ENCODE peak calls at places on chromosomes 7 and 10, in ten cellular contexts. U, J, D, B, L, N, S, T, X and E are unnamed samples.
A peak's percentile ranks its signal among the peaks of the same experiment; 100 is the strongest.

GRCh38 chr10:127415116-127415515 is 134.0 kb upstream of the NPS start:
- DNase-seq in S (no peak), U (no peak), X (no peak), L (no peak), B (no peak), J (no peak), N (no peak), D (no peak), T (no peak), E (no peak)

GRCh38 chr7:32501522-32501921 is 6.2 kb downstream of the AVL9 start:
- DNase-seq in X (no peak), D (no peak), J (peak; percentile 68), B (no peak), T (no peak), L (no peak), U (no peak), N (peak; percentile 33), S (no peak), E (peak; percentile 46)

GRCh38 chr7:156898938-156899337 is 6.0 kb upstream of the LMBR1 start:
- DNase-seq in U (no peak), J (no peak), D (no peak), X (no peak), S (no peak), T (no peak), L (no peak), B (no peak), N (no peak), E (no peak)

GRCh38 chr7:1553513-1554210 is 2.3 kb downstream of the TMEM184A start:
- DNase-seq in B (no peak), J (no peak), T (no peak), D (no peak), X (no peak), U (no peak), L (no peak), N (no peak), S (no peak), E (no peak)

GRCh38 chr7:66627151-66627681 is 1.5 kb upstream of the KCTD7 start:
- DNase-seq in S (no peak), U (no peak), B (no peak), J (no peak), X (no peak), N (peak; percentile 78), D (no peak), L (no peak), T (peak; percentile 39), E (peak; percentile 24)

GRCh38 chr7:64359543-64359942 is 45.8 kb downstream of the ZNF736 start:
- DNase-seq in B (no peak), T (no peak), S (no peak), D (no peak), N (no peak), L (no peak), J (no peak), U (no peak), X (no peak), E (no peak)

GRCh38 chr10:58385784-58386112 is 538 bp downstream of the TFAM start:
- DNase-seq in B (peak; percentile 12), T (peak; percentile 7), S (peak; percentile 52), L (peak; percentile 1), U (no peak), X (no peak), J (peak; percentile 35), N (peak; percentile 9), D (no peak), E (peak; percentile 23)

GRCh38 chr10:79166741-79167140 is 98.0 kb downstream of the ZMIZ1 start:
- DNase-seq in B (no peak), J (no peak), S (no peak), X (no peak), U (peak; percentile 70), T (no peak), N (no peak), D (peak; percentile 57), L (no peak), E (no peak)

GRCh38 chr7:34389332-34390078 is 268.5 kb upstream of the NPSR1 start:
- DNase-seq in L (no peak), S (no peak), B (no peak), U (no peak), D (no peak), T (no peak), J (no peak), N (no peak), X (no peak), E (no peak)

GRCh38 chr7:127678947-127679346 is 27.0 kb downstream of the SND1 start:
- DNase-seq in S (no peak), D (no peak), B (peak; percentile 14), T (no peak), L (no peak), X (no peak), N (peak; percentile 49), J (peak; percentile 12), U (no peak), E (no peak)

GRCh38 chr7:116528008-116528789 is 3.4 kb downstream of the CAV1 start:
- DNase-seq in T (peak; percentile 19), B (peak; percentile 75), L (no peak), S (no peak), D (peak; percentile 51), X (no peak), U (peak; percentile 83), N (peak; percentile 96), J (peak; percentile 92), E (peak; percentile 90)

GRCh38 chr10:72834183-72834825 is 59.2 kb upstream of the OIT3 start:
- DNase-seq in T (no peak), L (no peak), B (peak; percentile 56), N (peak; percentile 84), U (peak; percentile 27), X (no peak), S (peak; percentile 41), J (peak; percentile 66), D (no peak), E (peak; percentile 63)

GRCh38 chr10:113267616-113268015 is 285.2 kb upstream of the HABP2 start:
- DNase-seq in D (no peak), U (no peak), B (no peak), T (no peak), S (no peak), J (no peak), L (no peak), X (no peak), N (no peak), E (peak; percentile 53)

GRCh38 chr7:45699726-45700390 is 125.7 kb downstream of the ADCY1 start:
- DNase-seq in T (no peak), L (no peak), X (no peak), U (no peak), S (no peak), N (no peak), J (no peak), B (no peak), D (no peak), E (no peak)

GRCh38 chr10:98416589-98416988 is 1.6 kb upstream of the PYROXD2 start:
- DNase-seq in B (no peak), T (no peak), L (no peak), N (no peak), S (no peak), D (no peak), X (no peak), J (no peak), U (no peak), E (no peak)

GRCh38 chr10:130257897-130258296 is 121.7 kb downstream of the GLRX3 start:
- DNase-seq in T (no peak), N (no peak), U (no peak), X (no peak), L (no peak), D (no peak), B (no peak), J (no peak), S (no peak), E (no peak)

GRCh38 chr10:125093199-125093841 is 67.0 kb downstream of the CTBP2 start:
- DNase-seq in S (no peak), B (no peak), L (no peak), D (peak; percentile 68), U (peak; percentile 76), T (no peak), X (no peak), J (no peak), N (peak; percentile 68), E (peak; percentile 69)

GRCh38 chr10:116002735-116003134 is 270.3 kb downstream of the GFRA1 start:
- DNase-seq in N (no peak), U (no peak), B (peak; percentile 19), T (no peak), L (no peak), J (no peak), S (no peak), X (no peak), D (no peak), E (no peak)

GRCh38 chr7:68434857-68435256 is 1163.4 kb upstream of the AUTS2 start:
- DNase-seq in L (no peak), U (no peak), X (no peak), N (no peak), D (no peak), B (peak; percentile 62), J (no peak), S (no peak), T (no peak), E (no peak)

GRCh38 chr7:22601812-22602568 is 102.0 kb upstream of the STEAP1B start:
- DNase-seq in N (peak; percentile 75), U (no peak), S (no peak), D (no peak), B (no peak), J (no peak), X (no peak), T (no peak), L (no peak), E (peak; percentile 37)

GRCh38 chr7:39353615-39354376 is 212.4 kb upstream of the YAE1 start:
- DNase-seq in U (peak; percentile 43), T (no peak), J (peak; percentile 96), B (peak; percentile 88), X (no peak), L (no peak), S (peak; percentile 42), N (peak; percentile 60), D (peak; percentile 18), E (peak; percentile 35)

GRCh38 chr7:29349362-29349761 is 154.8 kb downstream of the CHN2 start:
- DNase-seq in X (no peak), S (no peak), B (no peak), L (no peak), T (no peak), J (no peak), N (no peak), D (no peak), U (no peak), E (no peak)

GRCh38 chr7:132966731-132967130 is 115.2 kb downstream of the CHCHD3 start:
- DNase-seq in S (no peak), J (no peak), N (no peak), D (no peak), X (no peak), U (no peak), L (no peak), B (no peak), T (no peak), E (no peak)

GRCh38 chr7:118214051-118214832 is 10.3 kb upstream of the ANKRD7 start:
- DNase-seq in T (peak; percentile 40), X (peak; percentile 55), L (peak; percentile 53), S (peak; percentile 71), J (peak; percentile 70), B (peak; percentile 40), D (peak; percentile 69), U (peak; percentile 76), N (peak; percentile 87), E (peak; percentile 92)

GRCh38 chr7:111083423-111083822 is 7.5 kb upstream of the LRRN3 start:
- DNase-seq in U (no peak), J (no peak), B (peak; percentile 13), D (no peak), S (no peak), L (no peak), T (no peak), N (no peak), X (no peak), E (peak; percentile 31)

GRCh38 chr10:121774404-121774803 is 153.4 kb downstream of the ATE1 start:
- DNase-seq in U (no peak), J (no peak), B (no peak), S (no peak), N (no peak), X (no peak), L (no peak), D (no peak), T (no peak), E (no peak)